ENCODE peak calls at places on chromosomes 7 and 10, in nine cellular contexts. P is suprapubic skin, V is left ventricle myocardium inferior, N is cardiac muscle cell, K is fibroblast of lung, S is tibial nerve, C is endodermal cell, Z is GM12878, Q is neural progenitor cell. R is an unnamed sample.

GRCh38 chr10:117004238-117004626 is 755 bp downstream of the SHTN1 start:
- DNase-seq in V (no peak), C (no peak), Z (no peak), Q (no peak), P (no peak), N (no peak), K (no peak), S (no peak), R (no peak)

GRCh38 chr7:50274361-50274760 is 30.2 kb upstream of the IKZF1 start:
- DNase-seq in N (no peak), Z (no peak), P (no peak), K (no peak), C (no peak), Q (no peak), S (no peak), V (no peak), R (no peak)

GRCh38 chr10:63281967-63282366 is 148.8 kb downstream of the NRBF2 start:
- DNase-seq in N (peak; percentile 39), P (no peak), V (no peak), K (no peak), Z (no peak), S (no peak), C (no peak), Q (no peak), R (no peak)

GRCh38 chr10:52652431-52653220 is 120.0 kb downstream of the MBL2 start:
- DNase-seq in Z (no peak), Q (no peak), C (no peak), K (peak; percentile 52), P (no peak), S (no peak), N (peak; percentile 13), V (no peak), R (no peak)

GRCh38 chr7:107594961-107595737 is 15.1 kb downstream of the BCAP29 start:
- DNase-seq in Z (no peak), C (no peak), V (no peak), Q (no peak), K (peak; percentile 98), S (no peak), P (no peak), N (peak; percentile 94), R (no peak)

GRCh38 chr10:102578782-102579181 is 65.5 kb upstream of the TRIM8 start:
- DNase-seq in K (no peak), C (no peak), N (no peak), Q (no peak), S (no peak), Z (no peak), P (no peak), V (no peak), R (no peak)

GRCh38 chr7:28408105-28408973 is 4.0 kb upstream of the CREB5 start:
- DNase-seq in S (peak; percentile 46), C (peak; percentile 76), K (no peak), Z (no peak), Q (peak; percentile 47), N (no peak), P (no peak), V (peak; percentile 50), R (peak; percentile 42)

GRCh38 chr10:103861501-103861900 is 6.1 kb upstream of the SH3PXD2A start:
- DNase-seq in K (peak; percentile 74), S (no peak), V (no peak), C (no peak), Q (no peak), P (no peak), Z (no peak), N (no peak), R (no peak)

GRCh38 chr7:112290065-112290464 is 83.6 kb downstream of the ZNF277 start:
- DNase-seq in C (no peak), P (no peak), K (peak; percentile 77), N (peak; percentile 31), Q (no peak), S (no peak), Z (no peak), V (no peak), R (no peak)

GRCh38 chr10:60363187-60363586 is 26.5 kb downstream of the ANK3 start:
- DNase-seq in C (no peak), Z (no peak), V (no peak), S (no peak), N (no peak), K (peak; percentile 55), Q (no peak), P (no peak), R (no peak)

GRCh38 chr10:3978174-3978573 is 193.2 kb upstream of the KLF6 start:
- DNase-seq in C (no peak), Q (no peak), N (no peak), K (peak; percentile 79), S (no peak), P (no peak), V (no peak), Z (no peak), R (no peak)

GRCh38 chr7:6228865-6229264 is 43.6 kb downstream of the CYTH3 start:
- DNase-seq in K (peak; percentile 37), Q (no peak), P (no peak), V (no peak), C (no peak), N (peak; percentile 82), Z (peak; percentile 40), S (no peak), R (no peak)

GRCh38 chr7:6226194-6226799 is 46.1 kb downstream of the CYTH3 start:
- DNase-seq in V (no peak), N (peak; percentile 71), K (peak; percentile 78), Z (no peak), S (no peak), C (no peak), Q (no peak), P (no peak), R (no peak)

GRCh38 chr7:6231184-6231583 is 41.2 kb downstream of the CYTH3 start:
- DNase-seq in Q (peak; percentile 28), V (no peak), N (no peak), P (no peak), K (no peak), S (no peak), C (no peak), Z (no peak), R (no peak)

GRCh38 chr7:6227294-6227846 is 45.1 kb downstream of the CYTH3 start:
- DNase-seq in V (no peak), Q (no peak), N (peak; percentile 83), K (peak; percentile 53), Z (no peak), C (no peak), S (no peak), P (no peak), R (no peak)

DNA sequence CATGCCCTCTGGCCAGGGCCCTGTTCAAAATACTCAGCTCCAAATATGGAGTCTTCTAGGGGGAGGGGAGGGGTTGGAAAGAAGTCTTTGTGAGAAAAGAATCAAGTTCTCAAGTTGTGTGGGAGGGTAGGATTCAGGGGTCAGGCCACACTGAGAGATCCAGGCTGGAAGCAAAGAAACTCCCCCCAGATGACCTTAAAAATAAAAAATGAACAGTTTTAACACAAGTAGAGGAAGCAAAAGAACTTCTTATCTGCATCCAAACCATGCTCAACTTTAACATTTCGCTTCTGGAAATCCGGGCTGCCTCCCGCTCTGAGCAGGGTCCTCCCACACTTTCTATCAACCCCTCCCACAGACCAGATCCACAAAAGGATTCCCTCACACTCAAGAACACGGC is 44.1 kb downstream of the CYTH3 start:
- DNase-seq in Q (no peak), Z (no peak), N (peak; percentile 77), K (peak; percentile 41), C (no peak), V (no peak), S (no peak), P (no peak), R (no peak)
- H3K4me3 ChIP-seq in Q (no peak overlapping the region), Z (peak overlapping the region; percentile 26), N (no peak overlapping the region), K (no peak overlapping the region), C (no peak overlapping the region), V (peak overlapping the region; percentile 38), S (peak overlapping the region; percentile 27), P (no peak overlapping the region), R (no peak overlapping the region)

DNA sequence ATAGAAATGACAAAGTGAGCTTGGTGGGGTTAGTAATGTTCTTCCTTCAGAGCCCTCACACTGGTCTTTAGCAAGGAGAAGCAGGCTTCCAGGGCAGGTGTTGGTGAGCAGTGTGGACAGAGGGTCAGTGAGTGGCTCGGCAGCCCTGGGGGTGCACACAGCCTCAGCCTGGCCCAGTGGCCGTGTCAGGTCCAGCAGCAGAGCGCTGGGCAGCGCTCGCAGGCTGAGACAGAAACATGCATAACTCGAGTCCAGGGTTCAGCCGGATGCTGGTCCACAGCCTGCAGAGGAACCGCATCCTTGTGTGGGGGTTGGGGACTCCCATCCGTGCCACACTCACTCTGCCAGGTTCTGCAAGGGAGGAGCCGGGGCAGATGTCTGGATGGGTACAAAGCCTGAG is 11.0 kb upstream of the ZNF853 start:
- DNase-seq in V (no peak), S (no peak), Q (no peak), Z (no peak), N (no peak), P (no peak), C (no peak), K (no peak), R (no peak)
- H3K36me3 ChIP-seq in V (peaks cover 86% of the 10 kb centered on the region), S (peaks cover 6% of the 10 kb centered on the region), Q (no peaks in the 10 kb centered on the region), Z (peaks cover 12% of the 10 kb centered on the region), N (peaks cover 3% of the 10 kb centered on the region), P (peaks cover 85% of the 10 kb centered on the region), C (peaks cover 22% of the 10 kb centered on the region), K (peaks cover 7% of the 10 kb centered on the region), R (peaks cover 6% of the 10 kb centered on the region)

GRCh38 chr10:98030991-98031431 is 590 bp upstream of the CRTAC1 start:
- DNase-seq in P (no peak), Q (peak; percentile 73), C (peak; percentile 81), Z (no peak), V (no peak), K (peak; percentile 3), S (no peak), N (no peak), R (no peak)
- H3K4me3 ChIP-seq in P (peak overlapping the region; percentile 48), Q (peak overlapping the region; percentile 69), C (peak overlapping the region; percentile 48), Z (no peak overlapping the region), V (peak overlapping the region; percentile 65), K (no peak overlapping the region), S (peak overlapping the region; percentile 61), N (peak overlapping the region; percentile 49), R (no peak overlapping the region)

GRCh38 chr7:139265673-139266072 is 34.6 kb downstream of the UBN2 start:
- DNase-seq in C (no peak), N (no peak), Z (no peak), K (no peak), S (peak; percentile 6), P (no peak), V (no peak), Q (no peak), R (no peak)

GRCh38 chr7:139264220-139264619 is 33.2 kb downstream of the UBN2 start:
- DNase-seq in V (no peak), Z (no peak), S (no peak), N (no peak), P (no peak), C (no peak), K (no peak), Q (no peak), R (no peak)
- H3K36me3 ChIP-seq in V (peaks cover 95% of the 10 kb centered on the region), Z (no peaks in the 10 kb centered on the region), S (no peaks in the 10 kb centered on the region), N (peaks cover 73% of the 10 kb centered on the region), P (peaks cover 88% of the 10 kb centered on the region), C (peaks cover 96% of the 10 kb centered on the region), K (no peaks in the 10 kb centered on the region), Q (peaks cover 15% of the 10 kb centered on the region), R (peaks cover 26% of the 10 kb centered on the region)